ENCODE peak calls at places on chromosomes 6 and 20, in four cellular contexts. Q, J, A and K are unnamed samples.

GRCh38 chr6:101668496-101668895 is 275.0 kb downstream of the GRIK2 start:
- DNase-seq in Q (no peak), J (no peak), A (peak; percentile 7), K (no peak)

GRCh38 chr20:11952621-11953020 is 34.9 kb downstream of the BTBD3 start:
- DNase-seq in Q (no peak), J (no peak), A (no peak), K (no peak)

GRCh38 chr6:25603251-25603650 is 48.8 kb upstream of the SCGN start:
- DNase-seq in Q (no peak), J (no peak), A (no peak), K (no peak)

GRCh38 chr6:2854394-2854982 is 12.8 kb upstream of the SERPINB1 start:
- DNase-seq in Q (no peak), J (no peak), A (peak; percentile 71), K (no peak)

GRCh38 chr6:63635165-63635562 is 438 bp upstream of the PHF3 start:
- DNase-seq in Q (no peak), J (no peak), A (no peak), K (no peak)

GRCh38 chr6:111087871-111088667 is 766 bp downstream of the SLC16A10 start:
- DNase-seq in Q (peak; percentile 60), J (no peak), A (peak; percentile 7), K (no peak)

GRCh38 chr6:16200231-16200941 is 38.0 kb upstream of the GMPR start:
- DNase-seq in Q (no peak), J (no peak), A (no peak), K (no peak)

GRCh38 chr6:88982720-88983119 is 19.3 kb upstream of the RNGTT start:
- DNase-seq in Q (peak; percentile 71), J (peak; percentile 43), A (peak; percentile 86), K (no peak)

GRCh38 chr20:35368616-35369423 is 43.0 kb downstream of the UQCC1 start:
- DNase-seq in Q (no peak), J (no peak), A (no peak), K (no peak)

GRCh38 chr6:142459267-142459666 is 157.5 kb downstream of the ADGRG6 start:
- DNase-seq in Q (no peak), J (no peak), A (peak; percentile 11), K (no peak)

GRCh38 chr6:125002090-125002741 is 40.0 kb downstream of the RNF217 start:
- DNase-seq in Q (no peak), J (no peak), A (peak; percentile 76), K (no peak)

GRCh38 chr20:57656252-57656820 is 36.1 kb upstream of the ZBP1 start:
- DNase-seq in Q (peak; percentile 52), J (no peak), A (no peak), K (peak; percentile 69)

GRCh38 chr6:154138806-154139205 is 99.8 kb downstream of the OPRM1 start:
- DNase-seq in Q (no peak), J (no peak), A (no peak), K (no peak)

GRCh38 chr6:156183678-156184077 is 593.5 kb upstream of the ARID1B start:
- DNase-seq in Q (no peak), J (no peak), A (no peak), K (no peak)

GRCh38 chr6:79536969-79537747 is at the start of gene LCA5:
- DNase-seq in Q (peak; percentile 95), J (peak; percentile 90), A (peak; percentile 98), K (peak; percentile 97)

GRCh38 chr6:143092768-143093167 is 32.1 kb downstream of the AIG1 start:
- DNase-seq in Q (no peak), J (no peak), A (no peak), K (no peak)

GRCh38 chr6:43845646-43846045 is 75.6 kb downstream of the VEGFA start:
- DNase-seq in Q (no peak), J (no peak), A (no peak), K (no peak)

GRCh38 chr6:157002795-157003194 is 225.6 kb downstream of the ARID1B start:
- DNase-seq in Q (no peak), J (no peak), A (no peak), K (no peak)

GRCh38 chr6:4139272-4139671 is 3.9 kb upstream of the ECI2 start:
- DNase-seq in Q (no peak), J (no peak), A (peak; percentile 37), K (no peak)

GRCh38 chr6:105560611-105561066 is 157.8 kb upstream of the PREP start:
- DNase-seq in Q (no peak), J (no peak), A (no peak), K (no peak)

DNA sequence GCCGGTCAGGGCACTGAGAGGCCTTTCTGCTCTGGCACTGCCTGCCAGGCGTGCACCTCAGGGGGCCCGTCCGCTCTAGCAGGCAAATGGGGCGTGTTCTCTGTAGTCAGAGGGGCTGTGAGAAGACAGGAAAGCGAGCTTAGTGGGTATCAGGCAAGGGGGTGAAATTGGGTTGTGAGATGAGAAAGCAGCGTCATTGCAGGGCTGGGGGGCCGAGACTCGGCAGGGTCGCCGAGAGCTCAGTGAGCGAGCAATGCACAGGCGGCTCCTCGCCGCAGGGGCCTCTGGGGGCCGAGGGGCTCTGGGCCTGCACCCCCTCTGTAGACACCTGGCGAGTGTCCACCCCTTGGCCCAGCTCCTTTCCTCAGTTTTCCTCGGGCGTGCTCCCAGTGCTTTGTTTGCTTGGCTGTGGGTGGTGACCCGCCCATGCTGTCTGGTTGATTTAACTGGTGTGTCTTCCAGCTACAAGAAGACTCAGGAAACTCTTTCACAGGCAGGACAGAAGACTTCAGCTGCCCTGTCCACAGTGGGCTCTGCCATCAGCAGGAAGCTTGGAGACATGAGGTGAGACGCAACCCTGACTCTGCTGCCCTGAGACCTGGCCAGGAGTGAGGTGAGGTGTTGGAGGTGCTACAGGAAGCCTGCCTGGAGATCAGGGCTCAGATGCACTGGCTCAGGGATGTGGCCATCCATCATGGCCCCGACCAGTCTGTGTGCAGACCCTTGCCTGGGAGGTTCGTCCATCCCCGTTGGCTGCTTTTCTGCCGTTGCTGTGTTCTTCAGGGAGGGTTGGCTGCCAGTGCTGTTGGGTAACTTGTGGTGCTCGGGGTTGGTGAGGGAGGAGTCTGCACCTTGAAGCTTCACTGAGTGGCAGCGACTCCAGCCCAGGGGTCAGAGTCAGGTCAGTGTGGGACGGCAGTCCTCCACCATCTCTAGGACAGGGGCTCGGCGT is 12.4 kb upstream of the DNAJC5 start:
- DNase-seq in Q (no peak), J (no peak), A (no peak), K (no peak)
- H3K27ac ChIP-seq in Q (no peak overlapping the region), J (no peak overlapping the region), A (no peak overlapping the region), K (no peak overlapping the region)

DNA sequence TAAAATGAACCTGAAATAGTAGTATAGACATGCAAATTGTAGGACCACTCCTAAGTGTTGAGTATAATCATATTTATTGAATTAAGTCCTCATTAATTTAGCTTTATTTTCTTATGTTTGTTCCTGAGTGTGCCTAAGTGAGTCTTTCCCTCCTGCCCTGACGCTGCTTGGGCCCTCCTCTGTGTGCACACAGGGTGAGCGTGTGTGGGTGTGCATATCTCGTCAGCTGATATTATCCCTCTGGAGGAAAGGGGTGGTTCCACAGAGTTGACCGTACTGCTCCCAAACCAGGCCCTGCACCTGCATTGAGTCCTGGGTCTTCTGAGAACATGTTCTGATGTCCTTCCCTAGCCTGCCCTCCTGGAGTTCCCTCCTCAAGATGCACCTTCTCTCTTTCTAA is 28.0 kb downstream of the TULP4 start:
- DNase-seq in Q (no peak), J (no peak), A (no peak), K (no peak)
- TF ChIP-seq CTCF in Q (no peak), J (no peak), A (no peak), K (no peak)

DNA sequence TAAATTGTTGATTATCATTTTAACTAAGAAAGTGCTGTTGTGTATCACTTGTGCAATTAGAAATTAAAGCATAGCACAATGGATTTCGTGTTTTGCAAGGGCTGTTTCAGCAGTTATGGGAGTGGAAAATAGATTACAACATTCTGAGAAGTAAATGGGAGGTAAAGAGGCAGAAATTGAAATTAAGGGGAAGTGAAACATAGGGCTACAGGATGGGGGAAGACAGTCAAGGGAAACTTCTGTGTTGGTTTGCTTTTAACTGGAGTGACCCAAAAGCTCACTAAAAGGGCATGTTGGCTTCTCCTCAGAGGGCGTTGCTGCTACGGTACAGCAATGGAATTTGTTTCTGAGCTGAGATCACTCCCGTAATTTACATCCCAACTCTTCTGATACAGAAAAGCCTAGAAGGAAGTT is 147.5 kb downstream of the BCAS1 start:
- DNase-seq in Q (peak; percentile 25), J (no peak), A (peak; percentile 52), K (peak; percentile 47)
- H3K27ac ChIP-seq in Q (peak overlapping the region; percentile 42), J (no peak overlapping the region), A (no peak overlapping the region), K (no peak overlapping the region)

GRCh38 chr6:93417421-93417996 is 1.9 kb downstream of the EPHA7 start:
- DNase-seq in Q (no peak), J (no peak), A (peak; percentile 43), K (no peak)
- TF ChIP-seq CTCF in Q (no peak), J (no peak), A (peak; percentile 12), K (no peak)

DNA sequence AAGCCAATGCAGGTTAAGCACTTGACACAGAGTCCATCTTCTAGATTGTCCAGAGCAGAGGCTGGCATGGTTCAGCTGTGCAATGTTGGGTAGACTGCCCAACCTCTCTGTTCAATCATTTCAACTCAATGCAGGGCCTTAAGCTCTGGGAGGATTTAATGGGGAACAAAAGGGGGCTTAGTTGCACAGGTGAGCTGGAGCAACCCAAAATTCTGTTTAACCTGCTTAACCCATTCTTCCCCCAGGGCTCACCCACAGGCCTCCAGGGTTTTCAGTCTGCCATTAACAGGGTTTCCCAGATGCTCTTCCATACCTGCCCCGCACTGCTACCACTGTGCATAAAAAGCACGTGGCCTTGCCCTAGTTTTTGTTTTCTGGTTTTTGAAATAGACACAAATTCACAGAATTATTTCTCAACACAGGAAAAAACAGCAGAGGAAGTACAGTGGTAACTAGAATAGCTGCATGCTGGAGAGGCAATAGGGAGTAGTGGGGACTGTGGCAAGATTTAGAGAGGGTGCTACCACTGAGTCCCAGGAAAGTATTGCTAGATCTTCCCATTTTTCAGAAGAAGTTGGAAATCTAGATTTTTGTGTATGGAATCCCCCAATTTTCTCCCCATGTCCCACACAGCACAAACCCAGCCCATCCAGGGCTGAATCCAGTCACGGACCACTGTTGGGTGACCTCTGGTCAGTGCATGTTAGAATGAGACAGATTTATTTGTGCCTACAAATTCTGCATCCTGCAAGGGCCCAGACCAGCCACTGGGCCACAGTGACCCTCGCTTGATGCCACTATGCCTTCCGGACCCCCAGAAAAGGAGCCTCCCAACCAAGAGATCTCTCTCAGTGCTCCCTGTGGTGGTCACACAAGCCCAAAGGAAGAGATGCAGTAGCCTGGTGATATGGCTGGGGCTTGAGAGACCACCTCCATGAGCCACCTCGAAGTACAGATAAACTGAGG is 4.6 kb downstream of the PTGIS start:
- DNase-seq in Q (peak; percentile 40), J (no peak), A (no peak), K (peak; percentile 47)
- H3K27ac ChIP-seq in Q (peak overlapping the region; percentile 61), J (no peak overlapping the region), A (no peak overlapping the region), K (peak overlapping the region; percentile 92)

DNA sequence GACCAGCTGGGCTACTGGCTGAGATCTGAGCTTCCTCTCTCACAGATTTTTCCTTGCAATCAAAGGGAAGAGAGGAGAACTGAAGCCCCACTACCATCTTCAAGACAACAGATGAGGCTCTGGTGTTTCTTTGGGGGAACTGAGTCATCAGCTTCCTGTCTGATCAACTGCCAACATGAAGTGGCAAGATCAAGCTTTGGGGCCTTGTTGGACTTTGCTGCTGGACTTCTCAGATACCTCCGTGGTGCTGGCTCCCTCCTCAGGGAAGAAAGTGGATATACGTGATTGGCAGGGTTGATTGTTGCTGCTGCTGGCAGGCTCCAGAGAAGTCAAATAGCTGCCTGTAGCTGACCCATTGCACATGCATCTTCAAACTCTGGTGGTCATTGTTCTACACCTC is 3.6 kb upstream of the TOX2 start:
- DNase-seq in Q (no peak), J (no peak), A (peak; percentile 78), K (no peak)
- TF ChIP-seq CTCF in Q (no peak), J (peak; percentile 8), A (peak; percentile 41), K (no peak)